ENCODE peak calls at places on chromosomes 13 and 19, in six cellular contexts. One of them, this sample, is unnamed.

GRCh38 chr13:59880468-59880867 is 283.3 kb downstream of the DIAPH3 start:
- DNase-seq in adrenal gland: no peak
- DNase-seq in right lobe of liver: no peak
- DNase-seq in body of pancreas: no peak
- DNase-seq in uterus: no peak
- DNase-seq in transverse colon: no peak
- DNase-seq in this sample: no peak

GRCh38 chr19:28039677-28040381 is 1173.1 kb downstream of the UQCRFS1 start:
- DNase-seq in adrenal gland: peak; percentile 90
- DNase-seq in right lobe of liver: peak; percentile 51
- DNase-seq in body of pancreas: peak; percentile 18
- DNase-seq in uterus: no peak
- DNase-seq in transverse colon: no peak
- DNase-seq in this sample: no peak

GRCh38 chr13:61123533-61124269 is 291.9 kb downstream of the PCDH20 start:
- DNase-seq in adrenal gland: no peak
- DNase-seq in right lobe of liver: no peak
- DNase-seq in body of pancreas: no peak
- DNase-seq in uterus: no peak
- DNase-seq in transverse colon: no peak
- DNase-seq in this sample: no peak

GRCh38 chr19:21824679-21825078 is 11.3 kb downstream of the ZNF43 start:
- DNase-seq in adrenal gland: no peak
- DNase-seq in right lobe of liver: no peak
- DNase-seq in body of pancreas: no peak
- DNase-seq in uterus: no peak
- DNase-seq in transverse colon: no peak
- DNase-seq in this sample: no peak

GRCh38 chr19:2532252-2533071 is 56.5 kb downstream of the GADD45B start:
- DNase-seq in adrenal gland: no peak
- DNase-seq in right lobe of liver: no peak
- DNase-seq in body of pancreas: no peak
- DNase-seq in uterus: no peak
- DNase-seq in transverse colon: no peak
- DNase-seq in this sample: no peak

GRCh38 chr13:101570410-101570809 is 117.9 kb downstream of the ITGBL1 start:
- DNase-seq in adrenal gland: no peak
- DNase-seq in right lobe of liver: no peak
- DNase-seq in body of pancreas: no peak
- DNase-seq in uterus: no peak
- DNase-seq in transverse colon: no peak
- DNase-seq in this sample: no peak

GRCh38 chr19:12847159-12848139 is 9.1 kb downstream of the MAST1 start:
- DNase-seq in adrenal gland: peak; percentile 92
- DNase-seq in right lobe of liver: peak; percentile 83
- DNase-seq in body of pancreas: peak; percentile 88
- DNase-seq in uterus: peak; percentile 87
- DNase-seq in transverse colon: peak; percentile 88
- DNase-seq in this sample: peak; percentile 91

GRCh38 chr19:38686530-38686888 is 39.1 kb downstream of the ACTN4 start:
- DNase-seq in adrenal gland: no peak
- DNase-seq in right lobe of liver: no peak
- DNase-seq in body of pancreas: no peak
- DNase-seq in uterus: no peak
- DNase-seq in transverse colon: peak; percentile 37
- DNase-seq in this sample: no peak

GRCh38 chr19:53394522-53394973 is 401 bp upstream of the ZNF765 start:
- DNase-seq in adrenal gland: peak; percentile 72
- DNase-seq in right lobe of liver: peak; percentile 50
- DNase-seq in body of pancreas: peak; percentile 50
- DNase-seq in uterus: peak; percentile 49
- DNase-seq in transverse colon: peak; percentile 28
- DNase-seq in this sample: peak; percentile 75

GRCh38 chr13:45826741-45827140 is 24.8 kb downstream of the SIAH3 start:
- DNase-seq in adrenal gland: no peak
- DNase-seq in right lobe of liver: no peak
- DNase-seq in body of pancreas: no peak
- DNase-seq in uterus: no peak
- DNase-seq in transverse colon: no peak
- DNase-seq in this sample: no peak

GRCh38 chr13:62207388-62207787 is 791.7 kb upstream of the PCDH20 start:
- DNase-seq in adrenal gland: no peak
- DNase-seq in right lobe of liver: no peak
- DNase-seq in body of pancreas: no peak
- DNase-seq in uterus: no peak
- DNase-seq in transverse colon: no peak
- DNase-seq in this sample: no peak

GRCh38 chr13:60629158-60629557 is 232.1 kb downstream of the TDRD3 start:
- DNase-seq in adrenal gland: no peak
- DNase-seq in right lobe of liver: no peak
- DNase-seq in body of pancreas: no peak
- DNase-seq in uterus: no peak
- DNase-seq in transverse colon: no peak
- DNase-seq in this sample: no peak

GRCh38 chr19:8194528-8195275 is 14.5 kb upstream of the CERS4 start:
- DNase-seq in adrenal gland: no peak
- DNase-seq in right lobe of liver: no peak
- DNase-seq in body of pancreas: no peak
- DNase-seq in uterus: no peak
- DNase-seq in transverse colon: peak; percentile 50
- DNase-seq in this sample: peak; percentile 37

GRCh38 chr13:45121421-45121820 is 1.1 kb downstream of the GTF2F2 start:
- DNase-seq in adrenal gland: no peak
- DNase-seq in right lobe of liver: no peak
- DNase-seq in body of pancreas: no peak
- DNase-seq in uterus: no peak
- DNase-seq in transverse colon: no peak
- DNase-seq in this sample: no peak

GRCh38 chr13:46303743-46304385 is 83.2 kb downstream of the RUBCNL start:
- DNase-seq in adrenal gland: no peak
- DNase-seq in right lobe of liver: no peak
- DNase-seq in body of pancreas: no peak
- DNase-seq in uterus: no peak
- DNase-seq in transverse colon: no peak
- DNase-seq in this sample: no peak

DNA sequence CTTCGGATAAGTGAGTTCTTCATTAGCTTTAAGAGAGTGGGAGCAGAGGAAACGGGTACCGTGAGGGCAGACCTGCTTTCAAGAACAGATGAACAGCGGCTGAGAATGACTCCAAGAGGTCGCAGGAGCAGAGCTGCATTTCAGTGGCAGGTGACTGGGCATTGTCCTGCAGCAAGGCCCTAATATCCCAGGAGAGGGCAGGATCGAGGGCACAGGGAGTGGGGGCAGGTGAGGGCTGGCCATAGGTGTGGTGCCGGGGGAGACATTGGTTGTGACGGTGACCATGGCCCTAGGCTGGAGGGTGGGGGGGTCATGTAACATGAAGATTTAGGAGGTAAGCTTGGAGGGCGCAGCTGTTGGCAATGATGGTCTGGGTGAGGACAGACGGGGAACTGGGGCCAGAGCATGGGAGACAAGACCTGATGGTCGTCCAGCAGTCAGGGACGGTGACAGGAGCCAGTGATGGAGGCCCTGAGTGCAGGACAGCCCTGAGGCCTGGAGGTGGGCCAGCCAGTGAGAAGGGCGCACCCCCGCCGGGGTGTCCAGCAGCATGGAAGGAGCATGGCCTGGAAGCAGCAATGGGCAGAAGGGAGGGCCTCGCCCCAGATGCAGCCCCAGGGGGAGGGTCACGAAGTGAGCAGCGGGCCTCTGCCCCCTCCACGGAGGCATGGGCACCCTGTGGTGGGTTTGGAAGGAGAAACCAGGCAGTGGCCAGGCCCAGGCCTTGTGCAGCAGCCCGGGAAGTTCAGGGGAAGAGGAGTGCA is 29.2 kb upstream of the LAMP1 start:
- DNase-seq in adrenal gland: no peak
- DNase-seq in right lobe of liver: no peak
- DNase-seq in body of pancreas: no peak
- DNase-seq in uterus: no peak
- DNase-seq in transverse colon: no peak
- DNase-seq in this sample: peak; percentile 64
- TF ChIP-seq POLR2A in adrenal gland: no peak
- TF ChIP-seq POLR2A in right lobe of liver: no peak
- TF ChIP-seq POLR2A in body of pancreas: no peak
- TF ChIP-seq POLR2A in uterus: no peak
- TF ChIP-seq POLR2A in transverse colon: no peak
- TF ChIP-seq POLR2A in this sample: no peak

GRCh38 chr19:18795540-18795939 is 4.4 kb upstream of the COMP start:
- DNase-seq in adrenal gland: no peak
- DNase-seq in right lobe of liver: no peak
- DNase-seq in body of pancreas: no peak
- DNase-seq in uterus: no peak
- DNase-seq in transverse colon: no peak
- DNase-seq in this sample: no peak

GRCh38 chr19:18792661-18793060 is 1.6 kb upstream of the COMP start:
- DNase-seq in adrenal gland: no peak
- DNase-seq in right lobe of liver: no peak
- DNase-seq in body of pancreas: no peak
- DNase-seq in uterus: no peak
- DNase-seq in transverse colon: no peak
- DNase-seq in this sample: no peak

GRCh38 chr19:18793144-18794028 is 2.3 kb upstream of the COMP start:
- DNase-seq in adrenal gland: no peak
- DNase-seq in right lobe of liver: no peak
- DNase-seq in body of pancreas: no peak
- DNase-seq in uterus: no peak
- DNase-seq in transverse colon: no peak
- DNase-seq in this sample: no peak

GRCh38 chr19:18794692-18795091 is 3.6 kb upstream of the COMP start:
- DNase-seq in adrenal gland: no peak
- DNase-seq in right lobe of liver: no peak
- DNase-seq in body of pancreas: no peak
- DNase-seq in uterus: no peak
- DNase-seq in transverse colon: no peak
- DNase-seq in this sample: no peak

DNA sequence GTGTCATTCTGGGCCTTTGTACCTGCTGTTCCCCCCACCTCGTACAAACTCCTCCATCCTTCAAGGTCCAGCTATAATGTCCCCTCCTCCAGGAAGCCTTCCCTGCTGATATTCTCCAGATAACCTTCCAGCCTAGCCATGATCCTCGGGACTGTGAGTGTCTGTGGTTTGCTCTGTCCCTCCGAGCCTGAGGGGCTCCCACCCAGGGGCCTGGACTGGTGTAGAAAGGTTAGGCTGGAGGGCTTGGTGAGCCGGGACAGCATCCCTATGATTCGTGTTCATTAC is 2.9 kb upstream of the COMP start:
- DNase-seq in adrenal gland: no peak
- DNase-seq in right lobe of liver: no peak
- DNase-seq in body of pancreas: no peak
- DNase-seq in uterus: no peak
- DNase-seq in transverse colon: no peak
- DNase-seq in this sample: no peak
- H3K27me3 ChIP-seq in adrenal gland: peaks cover 52% of the 10 kb centered on the region
- H3K27me3 ChIP-seq in right lobe of liver: peaks cover 1% of the 10 kb centered on the region
- H3K27me3 ChIP-seq in body of pancreas: peaks cover 24% of the 10 kb centered on the region
- H3K27me3 ChIP-seq in uterus: peaks cover 30% of the 10 kb centered on the region
- H3K27me3 ChIP-seq in transverse colon: peaks cover 97% of the 10 kb centered on the region
- H3K27me3 ChIP-seq in this sample: peaks cover 37% of the 10 kb centered on the region

DNA sequence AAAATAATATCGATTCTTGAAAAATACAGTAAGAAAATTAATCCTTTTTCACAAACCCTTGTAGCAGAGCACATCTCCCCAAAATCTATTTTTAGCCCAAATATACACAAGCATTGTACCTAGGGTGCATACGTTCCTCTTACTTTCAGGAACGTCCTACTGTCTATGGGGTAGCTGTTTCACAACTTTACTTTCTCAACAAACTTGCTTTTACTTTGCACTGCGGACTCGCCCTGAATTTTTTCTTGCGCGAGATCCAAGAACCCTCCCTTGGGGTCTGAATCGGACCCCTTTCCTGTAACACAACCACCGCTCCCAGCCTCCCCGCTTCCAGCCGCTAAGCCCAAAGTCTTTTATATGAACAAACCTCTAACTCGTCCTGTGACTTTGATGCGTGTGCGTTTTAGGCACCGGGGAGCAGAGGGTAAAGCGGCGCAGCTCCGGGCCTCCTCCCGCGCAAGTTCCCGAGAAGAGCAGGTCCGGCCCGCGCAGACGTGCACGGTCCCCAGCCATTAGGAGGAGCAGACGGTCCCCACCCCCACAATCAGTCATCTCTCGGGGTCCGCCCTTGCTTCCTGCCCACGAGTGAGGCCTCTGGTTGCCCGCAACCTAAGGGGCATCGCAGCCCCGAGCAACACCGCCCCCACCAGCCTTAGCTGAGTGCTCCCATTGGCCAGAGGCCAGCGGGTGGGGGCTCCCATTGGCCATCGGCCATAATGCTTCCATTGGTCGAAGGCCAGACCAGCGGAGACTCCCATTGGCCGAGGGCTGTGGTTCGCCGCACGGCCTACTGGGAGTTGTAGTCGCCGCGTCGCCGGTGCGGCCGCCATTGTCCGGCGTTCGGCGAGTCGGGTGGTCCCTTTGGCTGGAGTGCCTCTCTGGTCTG is at the start of gene ZNF8:
- DNase-seq in adrenal gland: peak; percentile 98
- DNase-seq in right lobe of liver: peak; percentile 97
- DNase-seq in body of pancreas: peak; percentile 95
- DNase-seq in uterus: peak; percentile 98
- DNase-seq in transverse colon: peak; percentile 98
- DNase-seq in this sample: peak; percentile 97
- TF ChIP-seq POLR2A in adrenal gland: peak; percentile 52
- TF ChIP-seq POLR2A in right lobe of liver: peak; percentile 53
- TF ChIP-seq POLR2A in body of pancreas: peak; percentile 35
- TF ChIP-seq POLR2A in uterus: peak; percentile 70
- TF ChIP-seq POLR2A in transverse colon: peak; percentile 71
- TF ChIP-seq POLR2A in this sample: no peak

GRCh38 chr13:110443633-110444225 is 117.8 kb downstream of the RAB20 start:
- DNase-seq in adrenal gland: no peak
- DNase-seq in right lobe of liver: no peak
- DNase-seq in body of pancreas: no peak
- DNase-seq in uterus: peak; percentile 46
- DNase-seq in transverse colon: no peak
- DNase-seq in this sample: no peak

GRCh38 chr13:110445183-110445582 is 116.3 kb downstream of the RAB20 start:
- DNase-seq in adrenal gland: no peak
- DNase-seq in right lobe of liver: no peak
- DNase-seq in body of pancreas: no peak
- DNase-seq in uterus: no peak
- DNase-seq in transverse colon: no peak
- DNase-seq in this sample: no peak

GRCh38 chr13:110445722-110446569 is 115.6 kb downstream of the RAB20 start:
- DNase-seq in adrenal gland: no peak
- DNase-seq in right lobe of liver: no peak
- DNase-seq in body of pancreas: no peak
- DNase-seq in uterus: peak; percentile 13
- DNase-seq in transverse colon: no peak
- DNase-seq in this sample: no peak

GRCh38 chr13:110442946-110443632 is 118.4 kb downstream of the RAB20 start:
- DNase-seq in adrenal gland: no peak
- DNase-seq in right lobe of liver: no peak
- DNase-seq in body of pancreas: no peak
- DNase-seq in uterus: no peak
- DNase-seq in transverse colon: no peak
- DNase-seq in this sample: no peak

DNA sequence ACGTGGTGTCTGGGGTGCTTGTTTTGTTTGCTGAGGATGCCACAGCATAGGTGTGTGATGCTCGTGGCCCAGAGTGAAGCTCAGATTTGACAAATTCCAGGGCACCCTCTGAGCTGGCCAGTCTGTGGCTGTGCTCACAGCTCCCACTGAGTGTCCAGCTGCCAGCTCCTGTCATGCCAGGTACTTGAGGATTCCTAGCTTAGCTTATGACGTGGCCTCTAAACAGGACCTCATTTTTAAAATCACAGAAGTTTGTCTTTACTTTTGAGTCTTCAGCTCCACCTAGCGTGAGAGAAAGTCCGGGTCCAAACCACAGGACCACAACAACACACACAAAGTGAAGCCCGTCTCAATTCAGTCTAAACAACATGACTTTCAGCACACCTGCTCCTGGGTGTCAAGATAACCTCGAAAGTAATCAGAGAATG is 117.3 kb downstream of the RAB20 start:
- DNase-seq in adrenal gland: peak; percentile 55
- DNase-seq in right lobe of liver: no peak
- DNase-seq in body of pancreas: no peak
- DNase-seq in uterus: peak; percentile 36
- DNase-seq in transverse colon: no peak
- DNase-seq in this sample: no peak
- H3K27me3 ChIP-seq in adrenal gland: no peaks in the 10 kb centered on the region
- H3K27me3 ChIP-seq in right lobe of liver: no peaks in the 10 kb centered on the region
- H3K27me3 ChIP-seq in body of pancreas: no peaks in the 10 kb centered on the region
- H3K27me3 ChIP-seq in uterus: no peaks in the 10 kb centered on the region
- H3K27me3 ChIP-seq in transverse colon: no peaks in the 10 kb centered on the region
- H3K27me3 ChIP-seq in this sample: no peaks in the 10 kb centered on the region

This sample was measured in upper lobe of left lung.